ENCODE peak calls at places on chromosome 10, in ten cellular contexts. R, L, S, H, A, I, U, V, F and Q are unnamed samples.

GRCh38 chr10:17061418-17061817 is 68.2 kb downstream of the CUBN start:
- DNase-seq in V (no peak), L (no peak), A (no peak), H (no peak), S (no peak), I (no peak), R (no peak), F (no peak), U (no peak), Q (no peak)

GRCh38 chr10:6665847-6666246 is 85.8 kb upstream of the PRKCQ start:
- DNase-seq in R (no peak), S (no peak), H (no peak), I (no peak), V (no peak), U (peak), F (no peak), L (no peak), A (peak), Q (no peak)

GRCh38 chr10:95183132-95183450 is 10.9 kb upstream of the ACSM6 start:
- DNase-seq in H (no peak), A (no peak), S (no peak), U (no peak), R (no peak), I (no peak), L (no peak), V (no peak), F (no peak), Q (no peak)

GRCh38 chr10:124996127-124996853 is 54.4 kb downstream of the ZRANB1 start:
- DNase-seq in A (no peak), L (no peak), R (no peak), U (no peak), I (no peak), V (no peak), F (peak), S (no peak), H (no peak), Q (no peak)

GRCh38 chr10:78255796-78256638 is 222.4 kb downstream of the RPS24 start:
- DNase-seq in F (peak), A (no peak), V (peak), R (peak), I (no peak), H (no peak), S (peak), U (no peak), L (peak), Q (peak)

GRCh38 chr10:15123749-15124184 is 26.6 kb downstream of the RPP38 start:
- DNase-seq in S (peak), V (peak), A (no peak), F (no peak), H (no peak), R (no peak), I (no peak), U (no peak), L (no peak), Q (no peak)

GRCh38 chr10:12348870-12349627 is at the start of gene CAMK1D:
- DNase-seq in F (peak), R (peak), V (no peak), A (peak), H (peak), L (peak), U (peak), S (peak), I (no peak), Q (peak)

GRCh38 chr10:98167191-98167590 is 32.7 kb downstream of the R3HCC1L start:
- DNase-seq in A (no peak), U (no peak), S (no peak), L (no peak), R (no peak), V (no peak), F (no peak), I (no peak), H (no peak), Q (no peak)

GRCh38 chr10:74929197-74929596 is 102.8 kb downstream of the KAT6B start:
- DNase-seq in U (no peak), A (no peak), V (no peak), H (no peak), I (no peak), S (no peak), F (no peak), R (no peak), L (no peak), Q (no peak)

GRCh38 chr10:7507887-7508726 is 97.3 kb upstream of the SFMBT2 start:
- DNase-seq in I (no peak), R (peak), L (no peak), F (no peak), V (no peak), U (no peak), A (no peak), H (peak), S (no peak), Q (no peak)

GRCh38 chr10:44382131-44382858 is 2.6 kb downstream of the CXCL12 start:
- DNase-seq in L (no peak), F (no peak), S (no peak), R (no peak), I (no peak), U (no peak), H (no peak), A (no peak), V (no peak), Q (no peak)

GRCh38 chr10:133006202-133006601 is 63.8 kb upstream of the CFAP46 start:
- DNase-seq in H (no peak), R (no peak), U (no peak), S (no peak), A (no peak), F (no peak), I (no peak), V (no peak), L (no peak), Q (no peak)

GRCh38 chr10:89283988-89284475 is 17.8 kb upstream of the IFIT2 start:
- DNase-seq in F (peak), S (peak), I (no peak), R (peak), H (no peak), V (peak), A (no peak), U (no peak), L (peak), Q (peak)

GRCh38 chr10:116565533-116565932 is 19.8 kb downstream of the PNLIP start:
- DNase-seq in L (no peak), R (no peak), F (no peak), I (no peak), H (no peak), A (no peak), V (no peak), U (no peak), S (no peak), Q (no peak)

GRCh38 chr10:116836902-116837513 is 12.3 kb upstream of the ENO4 start:
- DNase-seq in R (no peak), L (no peak), F (no peak), V (no peak), U (no peak), A (no peak), H (no peak), I (no peak), S (no peak), Q (no peak)

GRCh38 chr10:59098387-59098786 is 78.1 kb upstream of the PHYHIPL start:
- DNase-seq in V (no peak), R (peak), I (no peak), F (peak), L (no peak), S (peak), U (no peak), A (no peak), H (no peak), Q (no peak)

GRCh38 chr10:111578076-111578475 is 501.2 kb downstream of the ADRA2A start:
- DNase-seq in V (no peak), F (no peak), U (no peak), H (no peak), L (no peak), S (no peak), I (no peak), R (no peak), A (no peak), Q (no peak)

DNA sequence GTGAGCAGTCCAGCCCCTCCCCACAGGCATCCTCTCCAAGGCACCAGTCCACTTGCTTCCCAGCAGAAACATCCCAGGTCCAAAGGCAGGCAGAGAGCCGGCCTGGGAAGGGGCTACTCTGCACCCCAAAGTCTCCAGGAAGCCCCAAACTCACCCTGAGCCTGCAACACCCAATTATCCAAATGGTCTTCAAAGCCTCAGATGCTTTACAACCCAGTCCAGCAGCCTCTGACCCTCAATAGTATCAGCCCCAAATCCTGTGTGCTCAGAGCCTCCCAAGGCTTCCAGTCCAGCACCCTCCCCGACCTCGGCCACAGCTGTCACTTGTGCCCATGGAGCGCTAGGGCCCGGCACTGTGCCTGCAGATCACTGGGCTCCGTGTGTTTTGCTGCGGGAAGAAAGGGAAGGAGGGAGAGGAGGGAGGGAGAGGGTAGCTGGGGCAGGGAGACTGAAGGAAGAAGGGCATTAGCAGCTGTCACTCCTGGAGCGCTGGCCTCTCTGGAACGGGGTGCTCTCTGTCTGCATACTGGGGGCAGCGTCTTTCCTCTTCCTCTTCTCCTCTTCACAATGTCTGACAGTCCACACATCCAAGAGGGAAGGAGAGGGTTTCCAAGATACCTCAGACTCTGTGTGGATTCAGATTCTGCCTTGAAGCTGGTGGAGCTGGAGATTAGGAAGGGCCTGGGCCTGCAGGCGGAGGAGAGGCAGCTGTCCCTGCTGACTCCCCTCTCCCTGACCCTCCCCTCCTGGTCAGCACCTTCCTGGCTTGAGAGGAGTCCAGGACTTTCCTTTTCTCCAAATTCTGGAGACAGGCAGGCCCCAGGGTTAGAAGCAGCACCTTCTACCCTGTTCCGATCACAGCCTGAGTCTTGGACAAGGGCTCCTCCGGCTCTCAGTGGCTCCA is 13.2 kb downstream of the CALML5 start:
- DNase-seq in V (no peak), U (no peak), H (no peak), A (no peak), I (no peak), S (no peak), R (no peak), F (no peak), L (no peak), Q (no peak)
- H3K4me3 ChIP-seq in V (no peak), U (no peak), H (no peak), A (no peak), I (no peak), S (no peak), R (no peak), F (no peak), L (no peak), Q (no peak)

DNA sequence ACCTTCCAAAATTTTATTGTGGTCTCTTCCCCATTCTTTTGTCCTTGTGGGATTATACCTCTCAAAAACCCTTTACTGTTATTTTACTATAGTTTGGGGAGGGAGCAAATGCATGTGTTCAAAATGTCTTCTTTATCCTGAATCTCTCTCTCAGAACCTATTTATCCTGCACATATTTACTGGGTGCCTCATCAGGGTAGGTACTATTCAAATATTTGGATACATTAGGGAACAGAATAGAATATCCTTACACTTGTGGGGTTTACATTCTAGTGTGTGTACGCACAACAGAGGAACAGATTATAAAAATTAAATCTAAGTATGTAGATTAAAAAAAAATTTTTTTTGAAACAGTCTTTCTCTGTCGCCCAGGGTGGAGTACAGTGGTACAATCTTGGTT is 48.6 kb downstream of the SCD start:
- DNase-seq in L (no peak), R (no peak), H (no peak), S (no peak), U (no peak), V (no peak), A (no peak), I (no peak), F (no peak), Q (no peak)
- H3K4me3 ChIP-seq in L (no peak), R (no peak), H (no peak), S (no peak), U (no peak), V (no peak), A (no peak), I (no peak), F (no peak), Q (no peak)

GRCh38 chr10:49610015-49610734 is at the start of gene SLC18A3:
- DNase-seq in V (no peak), A (no peak), R (no peak), I (no peak), L (no peak), S (no peak), U (no peak), F (no peak), H (no peak), Q (no peak)

GRCh38 chr10:49611815-49612512 is 1.9 kb downstream of the SLC18A3 start:
- DNase-seq in I (no peak), L (no peak), V (no peak), R (no peak), U (no peak), A (no peak), H (no peak), S (no peak), F (no peak), Q (no peak)

GRCh38 chr10:49609283-49610014 is 661 bp upstream of the SLC18A3 start:
- DNase-seq in I (no peak), H (no peak), F (no peak), L (no peak), V (no peak), U (no peak), A (no peak), S (no peak), R (no peak), Q (no peak)

GRCh38 chr10:49611166-49611814 is 1.2 kb downstream of the SLC18A3 start:
- DNase-seq in F (no peak), I (no peak), A (no peak), L (no peak), R (no peak), V (no peak), U (no peak), S (no peak), H (no peak), Q (no peak)

DNA sequence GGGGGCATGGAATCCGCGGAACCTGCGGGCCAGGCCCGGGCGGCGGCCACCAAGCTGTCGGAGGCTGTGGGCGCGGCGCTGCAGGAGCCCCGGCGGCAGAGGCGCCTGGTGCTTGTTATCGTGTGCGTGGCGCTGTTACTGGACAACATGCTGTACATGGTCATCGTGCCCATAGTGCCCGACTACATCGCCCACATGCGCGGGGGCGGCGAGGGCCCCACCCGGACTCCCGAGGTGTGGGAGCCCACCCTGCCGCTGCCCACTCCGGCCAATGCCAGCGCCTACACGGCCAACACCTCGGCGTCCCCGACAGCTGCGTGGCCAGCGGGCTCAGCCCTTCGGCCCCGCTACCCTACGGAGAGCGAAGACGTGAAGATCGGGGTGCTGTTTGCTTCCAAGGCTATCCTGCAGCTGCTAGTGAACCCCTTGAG is 640 bp downstream of the SLC18A3 start:
- DNase-seq in H (no peak), U (no peak), I (no peak), A (no peak), L (no peak), R (no peak), S (no peak), F (no peak), V (no peak), Q (no peak)
- H3K4me3 ChIP-seq in H (no peak), U (no peak), I (peak), A (no peak), L (no peak), R (no peak), S (no peak), F (no peak), V (no peak), Q (peak)

GRCh38 chr10:100987685-100988049 is 324 bp downstream of the TWNK start:
- DNase-seq in I (no peak), F (no peak), S (no peak), H (no peak), A (no peak), L (no peak), R (no peak), V (no peak), U (no peak), Q (no peak)
- H3K4me3 ChIP-seq in I (peak), F (peak), S (peak), H (peak), A (peak), L (peak), R (peak), V (peak), U (peak), Q (peak)

GRCh38 chr10:3493621-3494020 is 291.4 kb downstream of the KLF6 start:
- DNase-seq in U (no peak), V (no peak), I (no peak), S (no peak), A (no peak), R (no peak), L (no peak), H (no peak), F (no peak), Q (no peak)

GRCh38 chr10:3494131-3494878 is 290.7 kb downstream of the KLF6 start:
- DNase-seq in H (no peak), V (no peak), U (no peak), L (no peak), I (no peak), F (no peak), S (peak), A (no peak), R (no peak), Q (peak)

GRCh38 chr10:3496138-3496537 is 288.9 kb downstream of the KLF6 start:
- DNase-seq in A (no peak), I (no peak), U (no peak), L (no peak), S (no peak), F (no peak), H (no peak), R (no peak), V (no peak), Q (no peak)

GRCh38 chr10:3495281-3495680 is 289.7 kb downstream of the KLF6 start:
- DNase-seq in U (no peak), A (no peak), F (no peak), V (no peak), I (no peak), R (no peak), H (no peak), S (no peak), L (no peak), Q (no peak)

DNA sequence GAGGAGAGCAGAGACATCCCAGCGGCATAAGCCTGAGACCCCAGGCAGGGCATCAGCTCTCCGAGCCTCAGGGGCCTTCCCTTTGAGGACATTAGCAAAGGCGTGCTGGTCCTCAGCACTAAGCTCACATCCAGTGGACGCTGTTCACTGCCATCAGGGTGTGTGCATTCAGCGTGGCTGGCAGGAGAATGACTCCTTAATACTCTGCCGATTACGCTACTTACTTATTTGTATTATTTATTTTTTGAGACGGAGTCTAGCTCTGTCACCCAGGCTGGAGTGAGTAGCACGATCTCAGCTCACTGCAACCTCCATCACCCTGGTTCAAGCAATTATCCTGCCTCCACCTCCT is 290.2 kb downstream of the KLF6 start:
- DNase-seq in R (no peak), L (no peak), S (no peak), U (no peak), I (no peak), F (no peak), V (no peak), A (no peak), H (no peak), Q (no peak)
- H3K4me3 ChIP-seq in R (no peak), L (no peak), S (no peak), U (no peak), I (no peak), F (no peak), V (no peak), A (no peak), H (no peak), Q (no peak)

GRCh38 chr10:86755454-86755739 is 1.0 kb upstream of the BMPR1A start:
- DNase-seq in S (no peak), F (no peak), U (no peak), R (no peak), H (no peak), V (no peak), A (no peak), L (no peak), I (no peak), Q (no peak)

GRCh38 chr10:86756511-86757109 is at the start of gene BMPR1A:
- DNase-seq in U (no peak), V (peak), F (peak), L (peak), S (no peak), H (no peak), A (no peak), R (no peak), I (no peak), Q (no peak)

GRCh38 chr10:86753638-86754434 is 2.6 kb upstream of the BMPR1A start:
- DNase-seq in L (no peak), U (no peak), R (no peak), S (no peak), H (no peak), A (no peak), I (no peak), V (no peak), F (no peak), Q (no peak)

GRCh38 chr10:86757110-86757790 is 831 bp downstream of the BMPR1A start:
- DNase-seq in V (no peak), F (peak), H (peak), A (no peak), U (peak), L (peak), S (no peak), I (no peak), R (peak), Q (peak)

GRCh38 chr10:86755740-86756510 is 494 bp upstream of the BMPR1A start:
- DNase-seq in R (peak), A (peak), S (peak), U (peak), H (peak), F (peak), L (peak), I (peak), V (peak), Q (peak)
- H3K4me3 ChIP-seq in R (peak), A (peak), S (peak), U (peak), H (peak), F (peak), L (peak), I (peak), V (peak), Q (peak)